ENCODE peak calls at places on chromosomes 2 and 18, in ten cellular contexts. A is astrocyte of the cerebellum, U is HFF-Myc, E is WTC11, Z is A673, O is fibroblast of mammary gland, S is GM10248, K is mesothelial cell of epicardium, R is choroid plexus epithelial cell, C is lung. Y is an unnamed sample.

GRCh38 chr18:8982416-8983183 is 119.9 kb upstream of the NDUFV2 start:
- DNase-seq in S (no peak), Z (peak; percentile 80), E (peak; percentile 39), R (peak; percentile 88), K (no peak), U (peak; percentile 89), A (peak; percentile 48), O (peak; percentile 66), C (peak; percentile 35), Y (no peak)

GRCh38 chr2:38254796-38255195 is 122.3 kb downstream of the ATL2 start:
- DNase-seq in R (no peak), K (no peak), E (no peak), C (no peak), S (no peak), Z (no peak), A (no peak), O (no peak), U (no peak), Y (no peak)

GRCh38 chr2:143885461-143885860 is 634.5 kb downstream of the ZEB2 start:
- DNase-seq in O (peak; percentile 4), R (no peak), C (no peak), A (no peak), E (no peak), K (no peak), U (no peak), S (no peak), Z (no peak), Y (no peak)

GRCh38 chr2:65199194-65199593 is 28.4 kb upstream of the ACTR2 start:
- DNase-seq in C (no peak), R (no peak), A (no peak), E (no peak), K (no peak), Z (no peak), O (no peak), S (no peak), U (no peak), Y (no peak)

GRCh38 chr2:126884861-126885481 is 13.7 kb upstream of the TEX51 start:
- DNase-seq in E (no peak), K (no peak), A (no peak), O (no peak), C (no peak), R (no peak), S (no peak), Z (no peak), U (no peak), Y (no peak)

GRCh38 chr2:20148841-20149702 is 75.9 kb downstream of the SDC1 start:
- DNase-seq in R (peak; percentile 98), E (no peak), Z (no peak), U (peak; percentile 93), C (no peak), A (peak; percentile 77), O (peak; percentile 79), S (no peak), K (no peak), Y (no peak)

GRCh38 chr2:70959851-70960832 is 18.3 kb upstream of the ANKRD53 start:
- DNase-seq in E (peak; percentile 72), R (no peak), A (no peak), U (no peak), K (no peak), Z (no peak), C (peak; percentile 24), O (no peak), S (peak; percentile 14), Y (no peak)

GRCh38 chr2:241895732-241896641 is 26.5 kb downstream of the RTP5 start:
- DNase-seq in C (no peak), O (peak; percentile 51), U (no peak), S (no peak), Z (no peak), K (no peak), R (peak; percentile 71), E (no peak), A (no peak), Y (no peak)

GRCh38 chr18:58541789-58542425 is 87.0 kb downstream of the ALPK2 start:
- DNase-seq in S (peak; percentile 54), K (no peak), U (peak; percentile 81), R (peak; percentile 99), C (peak; percentile 57), A (peak; percentile 99), O (peak; percentile 98), Z (no peak), E (no peak), Y (no peak)

GRCh38 chr2:230319211-230319862 is 7.7 kb upstream of the SP140L start:
- DNase-seq in C (no peak), U (no peak), A (no peak), Z (no peak), R (no peak), S (peak; percentile 60), E (no peak), O (no peak), K (no peak), Y (no peak)

GRCh38 chr2:189577108-189577507 is 3.5 kb downstream of the SLC40A1 start:
- DNase-seq in E (no peak), S (no peak), C (no peak), Z (no peak), U (no peak), R (no peak), A (no peak), O (no peak), K (no peak), Y (no peak)

GRCh38 chr18:68219274-68219673 is 495.6 kb downstream of the TMX3 start:
- DNase-seq in Z (no peak), S (no peak), K (no peak), E (no peak), U (no peak), R (no peak), A (no peak), C (no peak), O (peak; percentile 6), Y (no peak)

GRCh38 chr2:84704505-84705244 is 176.2 kb downstream of the TRABD2A start:
- DNase-seq in U (no peak), A (no peak), R (no peak), S (no peak), O (peak; percentile 55), E (no peak), C (peak; percentile 47), Z (no peak), K (no peak), Y (no peak)

GRCh38 chr2:85744771-85745601 is 8.8 kb upstream of the ATOH8 start:
- DNase-seq in K (no peak), E (no peak), S (no peak), Z (peak; percentile 75), C (no peak), R (peak; percentile 89), A (no peak), O (peak; percentile 100), U (no peak), Y (no peak)

GRCh38 chr2:126761981-126762878 is 106.3 kb downstream of the GYPC start:
- DNase-seq in K (no peak), O (no peak), E (no peak), C (no peak), Z (no peak), R (no peak), A (no peak), S (no peak), U (no peak), Y (no peak)

GRCh38 chr2:222451270-222451674 is 26.9 kb downstream of the SGPP2 start:
- DNase-seq in E (no peak), U (no peak), A (no peak), C (no peak), Z (no peak), S (peak; percentile 30), R (no peak), K (no peak), O (no peak), Y (no peak)
- TF ChIP-seq CTCF in E (no peak), U (no peak), A (no peak), C (no peak), Z (no peak), S (no peak), R (no peak), K (no peak), O (no peak), Y (no peak)

GRCh38 chr2:132033949-132034348 is 127.8 kb downstream of the ANKRD30BL start:
- DNase-seq in R (no peak), U (no peak), Z (no peak), K (no peak), E (no peak), A (no peak), C (no peak), S (no peak), O (no peak), Y (no peak)

GRCh38 chr2:132038179-132038882 is 123.4 kb downstream of the ANKRD30BL start:
- DNase-seq in U (no peak), K (no peak), O (peak; percentile 0), E (peak; percentile 26), C (no peak), R (no peak), A (no peak), Z (no peak), S (peak; percentile 1), Y (no peak)

GRCh38 chr2:132034646-132035045 is 127.1 kb downstream of the ANKRD30BL start:
- DNase-seq in E (no peak), K (no peak), C (no peak), O (no peak), S (no peak), A (no peak), U (no peak), Z (no peak), R (no peak), Y (no peak)

GRCh38 chr2:132033365-132033764 is 128.4 kb downstream of the ANKRD30BL start:
- DNase-seq in Z (no peak), C (no peak), O (no peak), A (no peak), E (no peak), U (no peak), K (no peak), R (no peak), S (no peak), Y (no peak)

GRCh38 chr2:132037527-132038178 is 124.1 kb downstream of the ANKRD30BL start:
- DNase-seq in U (no peak), C (no peak), O (peak; percentile 0), R (peak; percentile 1), Z (peak; percentile 9), S (peak; percentile 2), A (no peak), K (no peak), E (peak; percentile 65), Y (no peak)
- TF ChIP-seq CTCF in U (no peak), C (no peak), O (no peak), R (no peak), Z (no peak), S (no peak), A (peak; percentile 19), K (no peak), E (no peak), Y (no peak)

DNA sequence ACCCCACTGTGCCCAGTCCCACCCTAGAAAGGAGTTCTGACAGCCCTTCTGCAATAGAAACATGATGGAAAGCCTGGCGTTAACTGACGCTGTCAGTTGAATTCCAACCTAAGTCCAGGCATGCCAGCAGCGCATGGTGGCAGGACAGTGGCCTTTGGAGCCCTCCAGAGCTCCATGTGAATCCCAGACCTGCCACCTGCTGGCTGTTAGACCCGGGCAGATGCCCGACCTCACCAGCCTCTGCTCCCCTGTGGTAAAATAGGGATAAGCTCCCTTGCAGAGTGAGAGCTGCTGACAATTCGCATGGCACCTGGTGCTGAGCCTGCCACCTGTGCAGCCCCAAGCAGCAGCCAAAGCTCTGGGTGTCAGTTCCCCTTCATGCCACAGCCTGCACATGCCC is 138.6 kb downstream of the LOXHD1 start:
- DNase-seq in C (no peak), S (no peak), E (peak; percentile 38), A (no peak), Z (no peak), U (no peak), R (no peak), O (no peak), K (no peak), Y (no peak)
- TF ChIP-seq CTCF in C (no peak), S (no peak), E (no peak), A (no peak), Z (no peak), U (no peak), R (no peak), O (no peak), K (no peak), Y (peak; percentile 17)

GRCh38 chr18:28013064-28013463 is 163.9 kb downstream of the CDH2 start:
- DNase-seq in O (peak; percentile 33), U (peak; percentile 26), K (no peak), C (no peak), S (no peak), E (no peak), R (peak; percentile 38), A (no peak), Z (peak; percentile 36), Y (no peak)
- TF ChIP-seq CTCF in O (peak; percentile 67), U (peak; percentile 42), K (no peak), C (no peak), S (no peak), E (no peak), R (peak; percentile 65), A (peak; percentile 45), Z (peak; percentile 51), Y (no peak)